ENCODE peak calls at places on chromosomes 1 and 21, in six cellular contexts. C is BJ, R is fibroblast of lung, G is stomach, W is AG10803, B is endothelial cell of umbilical vein. H is an unnamed sample.

GRCh38 chr1:92485374-92486250 is 1.1 kb downstream of the GFI1 start:
- DNase-seq in C (no peak), R (no peak), G (peak), W (no peak), B (peak), H (no peak)

GRCh38 chr1:211576717-211577116 is 2.2 kb downstream of the SLC30A1 start:
- DNase-seq in C (no peak), R (no peak), G (no peak), W (no peak), B (no peak), H (no peak)

GRCh38 chr1:223827193-223827663 is 18.5 kb downstream of the TP53BP2 start:
- DNase-seq in C (no peak), R (peak), G (no peak), W (no peak), B (peak), H (no peak)

GRCh38 chr1:109895720-109896504 is 14.7 kb upstream of the CSF1 start:
- DNase-seq in C (no peak), R (peak), G (no peak), W (no peak), B (peak), H (no peak)

GRCh38 chr1:32702599-32703478 is at the start of gene SYNC:
- DNase-seq in C (peak), R (peak), G (peak), W (peak), B (no peak), H (no peak)

GRCh38 chr1:171032822-171033702 is 57.6 kb upstream of the FMO3 start:
- DNase-seq in C (no peak), R (no peak), G (no peak), W (no peak), B (no peak), H (no peak)

GRCh38 chr1:23196627-23197328 is 20.5 kb downstream of the HTR1D start:
- DNase-seq in C (peak), R (peak), G (no peak), W (peak), B (peak), H (peak)

GRCh38 chr21:45763074-45763473 is 119.5 kb downstream of the PCBP3 start:
- DNase-seq in C (no peak), R (peak), G (no peak), W (no peak), B (no peak), H (no peak)

GRCh38 chr1:199295102-199295501 is 656.3 kb downstream of the PTPRC start:
- DNase-seq in C (no peak), R (no peak), G (no peak), W (no peak), B (no peak), H (no peak)

GRCh38 chr1:12113433-12114339 is 50.6 kb downstream of the TNFRSF8 start:
- DNase-seq in C (no peak), R (peak), G (no peak), W (peak), B (no peak), H (no peak)

GRCh38 chr1:91527781-91528180 is 27.1 kb downstream of the CDC7 start:
- DNase-seq in C (no peak), R (no peak), G (no peak), W (peak), B (no peak), H (no peak)

GRCh38 chr1:22290157-22290556 is 147.3 kb upstream of the WNT4 start:
- DNase-seq in C (no peak), R (no peak), G (peak), W (no peak), B (no peak), H (no peak)

GRCh38 chr1:20413136-20413790 is 72.7 kb downstream of the CAMK2N1 start:
- DNase-seq in C (no peak), R (no peak), G (no peak), W (no peak), B (no peak), H (no peak)

GRCh38 chr21:28959367-28960099 is 33.1 kb downstream of the LTN1 start:
- DNase-seq in C (peak), R (peak), G (no peak), W (peak), B (peak), H (no peak)

GRCh38 chr1:180905927-180906326 is 6.8 kb upstream of the KIAA1614 start:
- DNase-seq in C (no peak), R (no peak), G (no peak), W (no peak), B (no peak), H (no peak)

GRCh38 chr21:45997495-45998275 is 16.1 kb downstream of the COL6A1 start:
- DNase-seq in C (no peak), R (no peak), G (no peak), W (no peak), B (no peak), H (no peak)

GRCh38 chr1:112938188-112938587 is 17.8 kb downstream of the SLC16A1 start:
- DNase-seq in C (no peak), R (peak), G (no peak), W (peak), B (no peak), H (no peak)

GRCh38 chr1:40036574-40036973 is 4.0 kb upstream of the CAP1 start:
- DNase-seq in C (peak), R (peak), G (peak), W (peak), B (peak), H (no peak)

GRCh38 chr1:201890223-201890622 is 1.5 kb downstream of the SHISA4 start:
- DNase-seq in C (no peak), R (no peak), G (no peak), W (no peak), B (no peak), H (no peak)

GRCh38 chr1:100995196-100995983 is 30.2 kb downstream of the DPH5 start:
- DNase-seq in C (no peak), R (no peak), G (no peak), W (no peak), B (peak), H (no peak)

GRCh38 chr1:9127395-9128160 is 1.3 kb downstream of the GPR157 start:
- DNase-seq in C (no peak), R (no peak), G (no peak), W (no peak), B (no peak), H (no peak)

GRCh38 chr21:37945036-37945435 is 28.8 kb upstream of the KCNJ6 start:
- DNase-seq in C (no peak), R (no peak), G (no peak), W (no peak), B (no peak), H (no peak)
- H3K4me3 ChIP-seq in C (no peak), R (no peak), G (no peak), W (no peak), B (no peak), H (no peak)

GRCh38 chr1:179815642-179816041 is 62.0 kb downstream of the TOR1AIP2 start:
- DNase-seq in C (no peak), R (no peak), G (no peak), W (no peak), B (no peak), H (no peak)

GRCh38 chr1:179817789-179818188 is 59.8 kb downstream of the TOR1AIP2 start:
- DNase-seq in C (peak), R (peak), G (no peak), W (peak), B (no peak), H (no peak)

GRCh38 chr1:179818260-179818659 is 59.3 kb downstream of the TOR1AIP2 start:
- DNase-seq in C (no peak), R (no peak), G (no peak), W (no peak), B (no peak), H (no peak)

GRCh38 chr1:179817056-179817455 is 60.5 kb downstream of the TOR1AIP2 start:
- DNase-seq in C (no peak), R (no peak), G (no peak), W (no peak), B (no peak), H (no peak)

DNA sequence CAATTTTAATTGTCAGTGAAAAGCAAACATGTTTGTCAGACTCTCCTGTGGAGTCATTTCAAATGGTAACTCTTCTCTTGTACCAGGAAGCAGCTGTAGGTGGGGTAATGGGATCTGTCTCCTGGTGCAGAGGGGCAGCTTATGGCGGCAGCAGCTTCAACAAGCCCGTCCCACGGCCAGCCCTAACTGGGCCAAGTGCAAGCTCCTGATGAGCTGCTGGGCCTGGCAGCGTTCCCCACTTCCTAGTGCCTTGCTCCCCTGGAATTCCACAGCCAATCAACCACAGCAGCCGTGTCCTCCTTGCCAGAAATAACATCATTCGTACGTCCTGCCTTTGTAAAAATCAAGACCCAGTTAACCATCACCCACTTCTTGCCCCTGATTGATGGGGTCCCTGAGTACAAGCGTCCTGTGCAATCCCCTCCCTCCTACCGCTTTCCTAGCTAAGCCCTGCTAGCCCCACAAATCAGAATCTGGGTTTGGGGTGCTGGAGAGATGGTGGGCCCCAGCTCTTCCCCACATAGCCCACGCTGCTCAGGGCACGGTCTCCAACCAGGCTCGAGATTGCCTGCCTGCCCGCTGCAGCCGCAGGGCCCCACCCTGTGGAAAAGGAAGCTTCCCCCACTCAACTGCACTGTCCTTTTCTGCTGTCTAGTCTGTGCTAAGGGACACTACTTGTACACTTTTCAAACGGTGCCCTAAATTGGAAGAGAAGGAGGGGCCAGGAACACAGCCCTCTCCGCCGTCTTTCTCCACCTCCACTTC is 61.2 kb downstream of the TOR1AIP2 start:
- DNase-seq in C (no peak), R (peak), G (no peak), W (no peak), B (peak), H (no peak)
- TF ChIP-seq CTCF in C (no peak), R (no peak), G (no peak), W (no peak), B (no peak), H (no peak)

DNA sequence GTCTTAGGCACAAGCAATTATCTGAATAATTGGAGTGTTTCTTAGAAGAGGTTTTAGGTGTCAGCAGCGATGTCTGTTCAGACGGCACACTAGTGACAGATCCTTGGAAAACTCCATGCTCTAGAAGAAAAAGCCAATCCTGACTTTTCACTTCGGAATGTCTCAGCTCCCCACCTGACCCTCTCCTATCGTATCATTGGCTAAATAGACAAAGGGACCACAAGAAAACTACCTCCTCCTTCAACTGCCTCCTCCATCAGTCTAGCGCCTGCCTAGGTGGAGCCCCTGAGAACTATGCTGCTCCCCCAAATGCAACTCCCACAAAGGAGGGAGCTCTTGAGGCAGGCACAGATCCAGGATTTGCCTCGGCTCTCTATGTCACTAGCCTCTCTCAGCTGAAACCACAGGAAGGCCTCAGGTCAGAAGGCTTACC is 148.4 kb downstream of the TOMM20 start:
- DNase-seq in C (no peak), R (peak), G (no peak), W (no peak), B (no peak), H (peak)
- H3K4me3 ChIP-seq in C (no peak), R (no peak), G (no peak), W (peak), B (no peak), H (no peak)

GRCh38 chr1:178055093-178055492 is 38.8 kb upstream of the RASAL2 start:
- DNase-seq in C (no peak), R (no peak), G (no peak), W (peak), B (no peak), H (no peak)
- TF ChIP-seq CTCF in C (no peak), R (no peak), G (no peak), W (peak), B (no peak), H (peak)

DNA sequence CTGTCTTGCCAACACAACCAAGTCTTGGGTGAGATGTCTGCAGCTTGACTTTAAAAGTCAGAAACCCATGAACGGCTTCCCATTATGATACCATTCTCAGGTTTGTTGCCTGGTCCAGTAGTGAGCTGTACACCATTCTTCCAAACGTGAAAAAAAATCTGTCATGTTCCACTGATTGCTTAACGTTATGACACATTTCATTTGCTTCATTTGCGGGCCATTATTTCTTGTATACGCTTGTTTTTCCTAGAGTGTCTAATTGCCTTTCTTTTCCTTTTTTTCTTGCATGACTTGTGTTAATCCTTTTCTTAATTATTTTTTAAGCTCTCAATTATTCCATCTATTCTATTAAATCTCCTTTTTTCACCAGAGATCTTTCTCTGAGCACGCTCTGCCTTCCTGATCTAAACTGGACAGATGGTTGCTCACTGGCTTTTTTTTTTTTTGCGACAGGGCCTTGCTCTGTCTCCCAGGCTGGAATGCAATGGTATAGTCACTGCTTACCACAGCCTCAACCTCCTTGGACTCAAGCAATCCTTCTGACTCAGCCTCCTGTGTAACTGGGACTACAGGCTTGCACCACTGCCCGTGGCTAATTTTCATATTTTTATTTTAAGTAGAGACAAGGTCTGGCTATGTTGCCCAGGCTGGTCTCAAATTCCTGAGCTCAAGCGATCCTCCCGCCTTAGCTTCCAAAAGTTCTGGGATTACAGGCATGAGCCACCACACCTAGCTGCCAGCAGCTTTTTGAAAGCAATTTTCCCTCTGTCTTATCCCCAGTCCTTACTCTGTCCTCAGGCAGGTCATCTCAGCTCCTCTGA is 31.7 kb upstream of the CAMTA1 start:
- DNase-seq in C (no peak), R (no peak), G (no peak), W (peak), B (no peak), H (no peak)
- H3K4me3 ChIP-seq in C (no peak), R (no peak), G (no peak), W (no peak), B (no peak), H (no peak)

GRCh38 chr1:10789392-10790154 is 6.9 kb downstream of the CASZ1 start:
- DNase-seq in C (no peak), R (no peak), G (no peak), W (no peak), B (no peak), H (no peak)

GRCh38 chr1:10785855-10786638 is 10.4 kb downstream of the CASZ1 start:
- DNase-seq in C (no peak), R (no peak), G (no peak), W (no peak), B (no peak), H (no peak)

GRCh38 chr1:10790155-10790707 is 6.2 kb downstream of the CASZ1 start:
- DNase-seq in C (no peak), R (no peak), G (no peak), W (no peak), B (no peak), H (no peak)

GRCh38 chr1:10787274-10787673 is 9.2 kb downstream of the CASZ1 start:
- DNase-seq in C (no peak), R (no peak), G (no peak), W (no peak), B (no peak), H (no peak)

GRCh38 chr1:10788592-10789006 is 7.8 kb downstream of the CASZ1 start:
- DNase-seq in C (no peak), R (peak), G (peak), W (no peak), B (peak), H (no peak)
- TF ChIP-seq CTCF in C (peak), R (no peak), G (no peak), W (peak), B (no peak), H (peak)

DNA sequence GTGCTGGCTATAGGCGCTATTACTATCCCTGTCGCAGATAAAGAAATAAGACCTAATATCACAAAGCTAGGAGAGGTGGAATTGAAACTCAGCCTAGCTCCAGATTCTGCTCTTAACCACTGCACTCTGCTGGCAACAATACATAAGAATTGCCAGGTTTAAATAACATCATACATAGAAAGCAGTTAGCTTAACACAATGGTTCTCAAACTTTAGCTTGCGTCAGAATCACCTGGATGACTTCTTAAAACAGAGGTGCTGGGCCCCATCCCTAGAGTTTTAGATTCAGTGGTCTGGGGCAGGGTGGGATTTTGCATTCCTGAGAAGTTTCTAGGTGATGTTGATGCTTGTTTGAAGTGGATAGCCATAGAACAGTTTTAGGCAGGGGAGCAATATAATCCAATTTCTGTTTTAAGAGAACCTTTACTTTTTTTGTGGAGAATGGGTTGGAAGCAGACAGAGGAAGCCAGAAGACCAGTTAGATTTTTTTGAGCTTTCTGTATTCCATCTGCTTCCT is 1.1 kb upstream of the POMGNT1 start:
- DNase-seq in C (no peak), R (no peak), G (no peak), W (no peak), B (no peak), H (no peak)
- H3K4me3 ChIP-seq in C (no peak), R (no peak), G (no peak), W (peak), B (no peak), H (no peak)

GRCh38 chr1:59414406-59415133 is 117.7 kb downstream of the FGGY start:
- DNase-seq in C (peak), R (peak), G (no peak), W (peak), B (no peak), H (no peak)
- TF ChIP-seq CTCF in C (no peak), R (no peak), G (no peak), W (peak), B (no peak), H (no peak)

GRCh38 chr21:33230518-33231324 is 983 bp downstream of the IFNAR2 start:
- DNase-seq in C (peak), R (peak), G (no peak), W (peak), B (peak), H (no peak)
- H3K4me3 ChIP-seq in C (peak), R (peak), G (peak), W (peak), B (peak), H (peak)

GRCh38 chr1:25430666-25431494 is at the start of gene MACO1:
- DNase-seq in C (peak), R (peak), G (peak), W (peak), B (peak), H (peak)
- TF ChIP-seq CTCF in C (no peak), R (no peak), G (no peak), W (no peak), B (no peak), H (no peak)